ENCODE peak calls at places on chromosome 16, in seven cellular contexts. Y is H1, I is HepG2, L is HCT116, R is K562, P is GM12878, M is SK-N-SH. T is an unnamed sample.

GRCh38 chr16:80909720-80910119 is 97.0 kb downstream of the CMC2 start:
- DNase-seq in Y (no peak), I (no peak), L (no peak), R (no peak), P (no peak), M (peak), T (no peak)

GRCh38 chr16:87816507-87817100 is 50.8 kb upstream of the KLHDC4 start:
- DNase-seq in Y (no peak), I (no peak), L (no peak), R (no peak), P (no peak), M (no peak), T (no peak)

GRCh38 chr16:72797606-72798005 is 250.3 kb downstream of the ZFHX3 start:
- DNase-seq in Y (no peak), I (no peak), L (no peak), R (no peak), P (no peak), M (no peak), T (no peak)

GRCh38 chr16:3461120-3461519 is 17.6 kb downstream of the NAA60 start:
- DNase-seq in Y (no peak), I (no peak), L (no peak), R (no peak), P (no peak), M (no peak), T (no peak)

GRCh38 chr16:56600398-56600999 is 7.9 kb upstream of the MT2A start:
- DNase-seq in Y (no peak), I (peak), L (peak), R (peak), P (no peak), M (peak), T (peak)

GRCh38 chr16:12627394-12627793 is 176.3 kb downstream of the CPPED1 start:
- DNase-seq in Y (no peak), I (no peak), L (no peak), R (no peak), P (no peak), M (no peak), T (no peak)

GRCh38 chr16:14562691-14563491 is 67.2 kb downstream of the PARN start:
- DNase-seq in Y (no peak), I (peak), L (no peak), R (no peak), P (no peak), M (no peak), T (no peak)

GRCh38 chr16:830107-830870 is 29.8 kb upstream of the GNG13 start:
- DNase-seq in Y (no peak), I (no peak), L (no peak), R (no peak), P (no peak), M (no peak), T (no peak)

GRCh38 chr16:80910434-80910833 is 96.3 kb downstream of the CMC2 start:
- DNase-seq in Y (no peak), I (peak), L (no peak), R (no peak), P (no peak), M (no peak), T (no peak)

GRCh38 chr16:24984903-24985675 is 30.1 kb downstream of the ARHGAP17 start:
- DNase-seq in Y (no peak), I (no peak), L (no peak), R (no peak), P (no peak), M (no peak), T (no peak)

GRCh38 chr16:66309409-66309808 is 57.1 kb upstream of the CDH5 start:
- DNase-seq in Y (no peak), I (no peak), L (no peak), R (no peak), P (no peak), M (no peak), T (no peak)
- TF ChIP-seq JUND in Y (no peak), I (no peak), L (no peak), R (no peak), P (no peak), M (no peak), T (no peak)

GRCh38 chr16:51757921-51758479 is 606.9 kb upstream of the SALL1 start:
- DNase-seq in Y (no peak), I (no peak), L (no peak), R (no peak), P (no peak), M (no peak), T (no peak)
- TF ChIP-seq JUND in Y (no peak), I (no peak), L (no peak), R (no peak), P (no peak), M (no peak), T (no peak)

GRCh38 chr16:17105239-17105721 is 365.5 kb downstream of the XYLT1 start:
- DNase-seq in Y (no peak), I (no peak), L (no peak), R (no peak), P (no peak), M (no peak), T (no peak)
- TF ChIP-seq JUND in Y (no peak), I (no peak), L (no peak), R (no peak), P (no peak), M (no peak), T (no peak)

GRCh38 chr16:67454104-67454503 is 23.2 kb downstream of the HSD11B2 start:
- DNase-seq in Y (no peak), I (no peak), L (no peak), R (no peak), P (no peak), M (no peak), T (no peak)

GRCh38 chr16:67451061-67451703 is 20.3 kb downstream of the HSD11B2 start:
- DNase-seq in Y (no peak), I (no peak), L (no peak), R (no peak), P (no peak), M (no peak), T (no peak)

GRCh38 chr16:67449328-67449727 is 18.4 kb downstream of the HSD11B2 start:
- DNase-seq in Y (no peak), I (no peak), L (no peak), R (no peak), P (no peak), M (no peak), T (no peak)

GRCh38 chr16:67449739-67450138 is 18.8 kb downstream of the HSD11B2 start:
- DNase-seq in Y (no peak), I (no peak), L (no peak), R (no peak), P (no peak), M (no peak), T (no peak)

GRCh38 chr16:67451704-67452435 is 20.9 kb downstream of the HSD11B2 start:
- DNase-seq in Y (no peak), I (no peak), L (no peak), R (no peak), P (no peak), M (no peak), T (peak)
- TF ChIP-seq JUND in Y (no peak), I (no peak), L (no peak), R (no peak), P (no peak), M (no peak), T (no peak)

DNA sequence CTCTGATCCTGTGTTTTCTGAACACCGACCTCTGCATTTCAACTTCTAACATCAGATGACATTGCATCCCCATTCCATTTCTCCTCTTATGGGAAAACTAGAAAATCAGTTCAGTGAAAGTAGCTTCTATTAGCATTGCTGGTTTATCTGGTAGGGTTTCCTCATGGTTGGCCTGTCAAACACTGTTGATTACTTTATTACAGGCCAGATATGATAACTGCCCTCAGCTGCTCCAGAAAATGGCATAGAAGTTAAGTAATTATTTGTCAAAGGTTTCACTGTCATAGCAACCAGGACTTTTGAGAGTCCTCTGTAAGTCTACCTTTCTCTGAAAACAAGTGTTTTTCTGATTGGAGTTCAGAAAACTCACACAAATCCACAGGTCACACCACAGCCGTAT is 3.0 kb downstream of the GFOD2 start:
- DNase-seq in Y (no peak), I (no peak), L (no peak), R (no peak), P (no peak), M (no peak), T (no peak)
- TF ChIP-seq JUND in Y (no peak), I (no peak), L (no peak), R (no peak), P (no peak), M (no peak), T (no peak)

T was measured in T47D.